ENCODE peak calls at places on chromosomes 12 and 14, in four cellular contexts. C, B, O and Z are unnamed samples.

GRCh38 chr14:105894125-105894977 is 368.0 kb downstream of the TMEM121 start:
- DNase-seq in B (no peak), C (no peak), O (no peak), Z (no peak)

GRCh38 chr14:103995876-103996275 is 53.5 kb upstream of the RD3L start:
- DNase-seq in O (no peak), B (no peak), C (no peak), Z (no peak)

GRCh38 chr12:56160160-56160763 is 2.1 kb downstream of the MYL6 start:
- DNase-seq in O (peak; percentile 21), C (peak; percentile 43), B (peak; percentile 35), Z (no peak)

GRCh38 chr14:98458702-98459101 is 813.3 kb downstream of the BCL11B start:
- DNase-seq in O (no peak), B (no peak), C (no peak), Z (no peak)

GRCh38 chr14:72666610-72667009 is 227.3 kb downstream of the DPF3 start:
- DNase-seq in C (peak; percentile 42), B (peak; percentile 89), O (no peak), Z (no peak)

GRCh38 chr12:109687250-109687649 is 26.4 kb upstream of the FAM222A start:
- DNase-seq in O (no peak), C (no peak), B (no peak), Z (no peak)

GRCh38 chr12:117119592-117120198 is 20.5 kb upstream of the TESC start:
- DNase-seq in O (peak; percentile 80), B (no peak), C (peak; percentile 19), Z (peak; percentile 51)

GRCh38 chr14:92105845-92106094 is 612 bp downstream of the ATXN3 start:
- DNase-seq in O (no peak), B (no peak), C (no peak), Z (peak; percentile 15)

GRCh38 chr14:24280797-24281460 is 9.5 kb upstream of the RABGGTA start:
- DNase-seq in B (no peak), O (no peak), C (no peak), Z (no peak)

GRCh38 chr14:26687438-26687837 is 89.6 kb upstream of the NOVA1 start:
- DNase-seq in C (no peak), B (no peak), O (no peak), Z (no peak)

GRCh38 chr12:52251367-52252055 is 18.5 kb downstream of the KRT7 start:
- DNase-seq in C (no peak), O (no peak), B (no peak), Z (no peak)

GRCh38 chr12:106118-106561 is 39.6 kb downstream of the IQSEC3 start:
- DNase-seq in C (peak; percentile 3), O (peak; percentile 89), B (no peak), Z (no peak)

GRCh38 chr12:116406529-116406928 is 129.0 kb upstream of the MED13L start:
- DNase-seq in B (peak; percentile 55), O (peak; percentile 98), C (peak; percentile 93), Z (no peak)

GRCh38 chr14:29216774-29217232 is 450.2 kb downstream of the FOXG1 start:
- DNase-seq in C (peak; percentile 6), O (no peak), B (no peak), Z (no peak)

GRCh38 chr12:118359541-118359915 is 13.2 kb downstream of the TAOK3 start:
- DNase-seq in O (no peak), B (no peak), C (no peak), Z (no peak)

GRCh38 chr12:96399919-96400630 is at the start of gene CDK17:
- DNase-seq in O (peak; percentile 90), C (peak; percentile 89), B (peak; percentile 83), Z (peak; percentile 77)

GRCh38 chr14:25033358-25033757 is 16.6 kb downstream of the STXBP6 start:
- DNase-seq in B (no peak), C (no peak), O (no peak), Z (no peak)

GRCh38 chr12:51531284-51531981 is 59.6 kb upstream of the SCN8A start:
- DNase-seq in C (no peak), B (no peak), O (no peak), Z (no peak)

GRCh38 chr12:50696931-50697330 is 67.0 kb upstream of the ATF1 start:
- DNase-seq in O (no peak), C (no peak), B (no peak), Z (no peak)

GRCh38 chr12:41049033-41049432 is 139.1 kb upstream of the PDZRN4 start:
- DNase-seq in C (peak; percentile 9), O (no peak), B (no peak), Z (no peak)

GRCh38 chr12:9389796-9390195 is 181.6 kb upstream of the PZP start:
- DNase-seq in B (no peak), O (no peak), C (no peak), Z (no peak)

GRCh38 chr12:8698830-8699330 is 1.1 kb downstream of the RIMKLB start:
- DNase-seq in O (no peak), C (peak; percentile 60), B (peak; percentile 47), Z (no peak)

GRCh38 chr12:45737638-45738037 is 8.1 kb downstream of the ARID2 start:
- DNase-seq in C (no peak), B (no peak), O (no peak), Z (no peak)

GRCh38 chr14:83558946-83559345 is 1971.0 kb upstream of the FLRT2 start:
- DNase-seq in C (no peak), B (no peak), O (no peak), Z (no peak)

GRCh38 chr12:107807471-107808150 is 33.1 kb downstream of the ASCL4 start:
- DNase-seq in C (no peak), O (no peak), B (no peak), Z (no peak)

GRCh38 chr14:104009297-104009696 is 67.0 kb upstream of the RD3L start:
- DNase-seq in O (no peak), B (peak; percentile 12), C (no peak), Z (no peak)

GRCh38 chr14:44586910-44587309 is 79.8 kb upstream of the FSCB start:
- DNase-seq in B (no peak), C (no peak), O (no peak), Z (no peak)

GRCh38 chr12:51281202-51281924 is 11.1 kb upstream of the SMAGP start:
- DNase-seq in B (peak; percentile 74), C (peak; percentile 47), O (no peak), Z (no peak)

GRCh38 chr12:83818888-83819287 is 1093.7 kb downstream of the SLC6A15 start:
- DNase-seq in C (peak; percentile 49), B (peak; percentile 31), O (peak; percentile 22), Z (no peak)

GRCh38 chr12:53675701-53676607 is at the start of gene ATP5MC2:
- DNase-seq in C (peak; percentile 98), B (peak; percentile 99), O (peak; percentile 99), Z (peak; percentile 97)
- H2BK120ac ChIP-seq in C (peak within 1 kb of the TSS; percentile 86), B (peak within 1 kb of the TSS; percentile 49), O (peak within 1 kb of the TSS; percentile 15), Z (peak within 1 kb of the TSS; percentile 6)

GRCh38 chr14:65412189-65412846 is at the start of gene FUT8:
- DNase-seq in C (peak; percentile 94), O (peak; percentile 97), B (peak; percentile 94), Z (peak; percentile 96)
- H2BK120ac ChIP-seq in C (peak within 1 kb of the TSS; percentile 85), O (peak within 1 kb of the TSS; percentile 49), B (peak within 1 kb of the TSS; percentile 53), Z (peak within 1 kb of the TSS; percentile 90)

GRCh38 chr12:114919479-114919878 is 235.5 kb upstream of the TBX3 start:
- DNase-seq in B (no peak), O (no peak), C (peak; percentile 75), Z (no peak)
- H2BK120ac ChIP-seq in B (peak overlapping the region; percentile 28), O (no peak overlapping the region), C (no peak overlapping the region), Z (no peak overlapping the region)

DNA sequence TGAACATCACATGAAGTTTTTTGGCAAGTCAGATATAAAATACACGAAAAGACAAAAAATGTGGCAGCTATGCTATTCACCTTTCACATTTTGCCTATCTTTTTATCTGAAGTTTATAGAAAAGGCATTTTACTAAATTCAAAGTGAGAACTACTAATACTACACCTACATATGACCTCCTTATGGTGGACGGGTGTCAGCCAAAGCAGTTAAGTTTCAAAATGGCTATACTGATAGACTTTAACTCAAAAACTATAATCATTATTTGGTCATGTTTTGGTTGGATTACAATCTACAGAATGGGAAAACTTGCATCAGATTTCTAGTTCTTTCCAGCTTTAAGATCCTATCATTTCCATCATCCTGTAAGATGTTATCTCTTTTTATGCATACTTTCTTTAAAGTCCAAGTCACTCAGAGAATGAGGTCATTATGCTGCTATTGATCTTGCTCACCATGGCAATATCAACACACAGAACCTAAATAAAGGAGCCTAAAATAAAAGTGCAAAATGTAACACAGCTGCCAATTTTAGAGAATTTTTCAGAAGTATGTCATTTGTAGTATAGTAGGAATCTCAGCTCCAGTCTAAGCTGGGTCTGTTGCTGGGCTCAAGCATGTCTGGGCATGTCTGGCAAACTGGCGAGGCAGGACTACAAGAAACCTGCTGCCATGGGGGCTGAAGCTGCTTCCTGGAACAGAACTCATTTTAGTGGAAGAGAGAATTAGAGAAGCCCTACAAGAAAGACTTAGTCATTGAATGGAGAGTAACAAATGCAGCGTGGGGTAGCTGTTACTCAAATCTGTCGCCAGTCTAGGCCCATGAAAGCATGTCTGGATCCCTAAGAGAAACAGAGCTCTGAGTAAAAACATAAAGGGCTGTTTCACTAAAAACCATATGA is 7.6 kb upstream of the AEBP2 start:
- DNase-seq in C (peak; percentile 86), B (peak; percentile 88), O (peak; percentile 93), Z (no peak)
- H2BK120ac ChIP-seq in C (peak overlapping the region; percentile 96), B (peak overlapping the region; percentile 100), O (peak overlapping the region; percentile 95), Z (no peak overlapping the region)

DNA sequence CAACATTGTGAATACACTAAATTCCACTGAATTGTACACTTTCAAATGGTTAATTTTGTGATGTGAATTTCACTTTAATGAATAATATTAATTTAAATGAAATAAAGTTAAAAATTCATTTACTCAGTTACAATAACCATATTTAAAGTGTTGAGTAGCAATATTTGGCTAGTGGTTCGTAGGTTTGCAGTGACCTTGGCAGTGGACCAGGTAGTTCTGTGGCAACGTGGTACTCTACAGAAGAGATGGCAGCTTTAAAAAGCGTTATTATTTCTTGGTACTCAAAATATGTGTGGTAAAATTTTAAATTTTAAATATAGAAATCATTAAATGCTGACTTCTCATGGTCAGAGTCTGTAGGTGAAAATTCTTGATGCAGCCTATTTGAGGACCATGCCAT is 51.6 kb downstream of the AEBP2 start:
- DNase-seq in C (no peak), B (no peak), O (no peak), Z (no peak)
- H2BK120ac ChIP-seq in C (no peak overlapping the region), B (no peak overlapping the region), O (no peak overlapping the region), Z (no peak overlapping the region)

DNA sequence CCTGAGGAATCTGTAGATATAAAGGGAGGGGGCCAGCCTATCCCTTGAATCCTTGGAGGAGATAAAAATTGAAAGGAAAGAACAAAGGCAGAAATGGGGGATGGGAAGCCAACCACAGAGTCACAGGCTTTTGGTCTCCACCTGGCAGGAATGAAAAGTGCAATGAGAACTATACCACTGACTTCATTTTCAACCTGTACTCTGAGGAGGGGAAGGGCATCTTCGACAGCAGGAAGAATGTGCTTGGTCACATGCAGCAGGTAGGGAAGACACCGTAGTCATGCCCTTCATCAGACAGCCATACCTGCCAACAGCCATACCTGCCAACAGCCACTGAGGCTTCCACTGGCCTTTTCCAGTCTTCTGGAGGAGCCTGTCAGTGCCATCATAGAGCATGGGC is 13.4 kb downstream of the ASB8 start:
- DNase-seq in B (no peak), O (peak; percentile 83), C (no peak), Z (no peak)
- H2BK120ac ChIP-seq in B (no peak overlapping the region), O (no peak overlapping the region), C (no peak overlapping the region), Z (no peak overlapping the region)

GRCh38 chr12:4320287-4320858 is 640 bp upstream of the TIGAR start:
- DNase-seq in O (no peak), B (no peak), C (no peak), Z (peak; percentile 11)
- H2BK120ac ChIP-seq in O (no peak overlapping the region), B (no peak overlapping the region), C (no peak overlapping the region), Z (no peak overlapping the region)

GRCh38 chr12:122753213-122753571 is 568 bp downstream of the DENR start:
- DNase-seq in O (no peak), C (peak; percentile 21), B (no peak), Z (no peak)
- H2BK120ac ChIP-seq in O (no peak overlapping the region), C (peak overlapping the region; percentile 68), B (peak overlapping the region; percentile 25), Z (no peak overlapping the region)